ENCODE peak calls at places on chromosomes 1 and 21, in seven cellular contexts. D is ovary, C is OCI-LY7, Y is adrenal gland, O is A673, F is tibial nerve, S is left ventricle myocardium inferior. W is an unnamed sample.

GRCh38 chr1:59332983-59333382 is 36.1 kb downstream of the FGGY start:
- DNase-seq in C (no peak), D (no peak), F (no peak), Y (no peak), O (peak; percentile 6), S (no peak), W (no peak)

GRCh38 chr1:203612932-203613682 is 13.5 kb upstream of the ATP2B4 start:
- DNase-seq in D (no peak), Y (no peak), F (no peak), C (peak; percentile 79), O (no peak), S (no peak), W (no peak)

GRCh38 chr1:228308628-228309547 is 97.7 kb downstream of the TRIM11 start:
- DNase-seq in Y (no peak), F (no peak), C (no peak), D (peak; percentile 20), O (no peak), S (no peak), W (no peak)

GRCh38 chr1:26582836-26583460 is 53.4 kb downstream of the RPS6KA1 start:
- DNase-seq in O (no peak), C (no peak), D (no peak), S (no peak), F (peak; percentile 18), Y (no peak), W (no peak)

GRCh38 chr1:17639703-17640340 is 100.3 kb downstream of the ARHGEF10L start:
- DNase-seq in O (no peak), S (no peak), C (no peak), F (no peak), D (no peak), Y (no peak), W (no peak)

GRCh38 chr1:245409341-245410195 is 254.8 kb downstream of the KIF26B start:
- DNase-seq in S (no peak), O (no peak), C (no peak), D (no peak), Y (peak; percentile 75), F (no peak), W (no peak)

GRCh38 chr1:200917291-200917817 is 22.7 kb downstream of the INAVA start:
- DNase-seq in Y (no peak), O (peak; percentile 37), C (no peak), D (peak; percentile 2), F (no peak), S (peak; percentile 57), W (peak; percentile 14)

GRCh38 chr1:221961532-221962292 is 219.8 kb upstream of the DUSP10 start:
- DNase-seq in S (no peak), C (no peak), O (no peak), F (no peak), Y (no peak), D (no peak), W (no peak)

GRCh38 chr1:207903767-207904166 is 7.2 kb downstream of the CD34 start:
- DNase-seq in Y (no peak), F (no peak), C (no peak), O (no peak), S (no peak), D (no peak), W (no peak)

GRCh38 chr1:147721711-147722110 is 38.7 kb downstream of the GJA5 start:
- DNase-seq in D (no peak), Y (no peak), C (no peak), S (no peak), O (peak; percentile 6), F (no peak), W (no peak)

GRCh38 chr21:42377211-42377950 is 11.0 kb upstream of the TFF1 start:
- DNase-seq in D (no peak), Y (no peak), F (no peak), S (no peak), C (no peak), O (no peak), W (peak; percentile 45)

GRCh38 chr1:220527279-220528048 is 472 bp upstream of the MARK1 start:
- DNase-seq in S (peak; percentile 48), Y (peak; percentile 62), F (no peak), O (peak; percentile 28), C (no peak), D (no peak), W (peak; percentile 67)

GRCh38 chr1:33360367-33360766 is 39.5 kb upstream of the A3GALT2 start:
- DNase-seq in D (no peak), Y (no peak), F (no peak), O (no peak), C (no peak), S (no peak), W (no peak)

GRCh38 chr1:18217398-18218043 is 109.9 kb downstream of the IGSF21 start:
- DNase-seq in Y (peak; percentile 67), S (no peak), F (no peak), C (peak; percentile 67), D (no peak), O (peak; percentile 49), W (no peak)

GRCh38 chr1:159076753-159077656 is at the start of gene AIM2:
- DNase-seq in Y (peak; percentile 61), D (no peak), O (peak; percentile 5), F (no peak), S (no peak), C (peak; percentile 67), W (no peak)

GRCh38 chr1:248165186-248165585 is 9.4 kb upstream of the OR2M2 start:
- DNase-seq in S (no peak), O (no peak), D (no peak), F (no peak), C (no peak), Y (no peak), W (no peak)

GRCh38 chr1:101124405-101124804 is 98.8 kb upstream of the DPH5 start:
- DNase-seq in F (no peak), D (no peak), C (no peak), S (no peak), Y (no peak), O (no peak), W (no peak)

GRCh38 chr1:155080250-155081228 is 1.9 kb downstream of the EFNA3 start:
- DNase-seq in Y (no peak), C (peak; percentile 53), O (peak; percentile 80), S (no peak), D (peak; percentile 54), F (no peak), W (peak; percentile 62)

GRCh38 chr1:155082941-155083541 is 4.4 kb downstream of the EFNA3 start:
- DNase-seq in F (no peak), C (no peak), Y (no peak), D (no peak), S (no peak), O (no peak), W (peak; percentile 62)

GRCh38 chr1:155083865-155084721 is 5.5 kb downstream of the EFNA3 start:
- DNase-seq in O (peak; percentile 71), Y (peak; percentile 80), C (peak; percentile 59), F (no peak), S (no peak), D (peak; percentile 56), W (no peak)

GRCh38 chr1:155081472-155082300 is 3.0 kb downstream of the EFNA3 start:
- DNase-seq in D (no peak), S (no peak), C (no peak), F (no peak), Y (no peak), O (no peak), W (peak; percentile 56)

GRCh38 chr1:155082301-155082940 is 3.8 kb downstream of the EFNA3 start:
- DNase-seq in F (no peak), Y (no peak), D (no peak), C (no peak), O (no peak), S (no peak), W (peak; percentile 61)
- H3K4me1 ChIP-seq in F (peaks cover 79% of the 10 kb centered on the region), Y (peaks cover 39% of the 10 kb centered on the region), D (peaks cover 19% of the 10 kb centered on the region), C (peaks cover 64% of the 10 kb centered on the region), O (peaks cover 55% of the 10 kb centered on the region), S (peaks cover 83% of the 10 kb centered on the region), W (no peaks in the 10 kb centered on the region)

GRCh38 chr1:107831921-107832320 is 133.1 kb downstream of the VAV3 start:
- DNase-seq in D (no peak), Y (no peak), F (no peak), O (no peak), S (no peak), C (no peak), W (no peak)
- H3K4me1 ChIP-seq in D (no peaks in the 10 kb centered on the region), Y (no peaks in the 10 kb centered on the region), F (no peaks in the 10 kb centered on the region), O (no peaks in the 10 kb centered on the region), S (peaks cover 17% of the 10 kb centered on the region), C (peaks cover 26% of the 10 kb centered on the region), W (no peaks in the 10 kb centered on the region)

GRCh38 chr1:31790140-31790539 is 25.7 kb downstream of the SPOCD1 start:
- DNase-seq in C (no peak), Y (no peak), F (no peak), D (peak; percentile 27), S (no peak), O (no peak), W (peak; percentile 50)

GRCh38 chr1:31790641-31791091 is 25.2 kb downstream of the SPOCD1 start:
- DNase-seq in C (no peak), O (no peak), Y (no peak), F (no peak), D (peak; percentile 39), S (no peak), W (peak; percentile 46)

GRCh38 chr1:31792541-31792940 is 23.3 kb downstream of the SPOCD1 start:
- DNase-seq in C (no peak), F (no peak), O (no peak), D (peak; percentile 27), Y (peak; percentile 21), S (no peak), W (peak; percentile 47)

GRCh38 chr1:31792116-31792515 is 23.7 kb downstream of the SPOCD1 start:
- DNase-seq in O (no peak), F (peak; percentile 7), D (peak; percentile 32), C (no peak), Y (peak; percentile 38), S (no peak), W (peak; percentile 53)

DNA sequence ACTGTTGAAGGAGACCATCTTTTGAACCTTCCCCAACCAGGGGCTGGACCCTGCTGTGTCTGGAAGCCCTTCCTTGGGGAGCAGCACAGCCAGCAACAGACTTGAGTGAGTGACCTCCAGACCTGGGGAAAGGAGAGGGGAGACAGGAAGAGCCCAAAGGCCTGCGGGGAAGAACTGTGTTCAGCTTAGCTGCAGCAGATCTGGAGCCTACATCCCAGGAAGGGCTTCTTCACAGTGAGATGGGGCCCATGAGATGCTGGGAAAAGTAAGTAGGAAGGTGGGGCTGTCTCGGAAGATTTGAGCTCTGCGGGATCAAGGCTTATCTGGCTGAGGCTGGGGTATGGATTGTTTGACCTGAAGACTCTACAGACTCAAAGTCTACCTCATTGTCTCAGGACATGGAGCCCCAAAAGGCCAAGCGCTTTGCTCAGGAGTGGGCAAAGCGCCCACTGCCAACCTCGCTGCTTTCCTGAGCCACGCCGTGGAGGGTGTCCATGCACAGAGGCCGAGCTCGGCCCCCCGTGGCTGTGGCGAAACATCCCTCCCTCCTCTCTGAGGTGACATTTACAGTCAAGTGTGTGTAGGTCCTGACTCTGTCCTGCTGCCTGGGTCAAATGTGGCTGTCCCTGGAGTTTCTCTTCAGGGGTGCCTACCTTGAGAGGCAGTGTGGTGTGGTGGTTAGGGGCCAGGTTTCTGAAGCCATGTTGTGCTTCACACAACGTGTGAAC is 24.5 kb downstream of the SPOCD1 start:
- DNase-seq in O (no peak), D (peak; percentile 34), F (no peak), S (no peak), Y (peak; percentile 23), C (no peak), W (peak; percentile 36)
- H3K4me1 ChIP-seq in O (peaks cover 11% of the 10 kb centered on the region), D (no peaks in the 10 kb centered on the region), F (peaks cover 13% of the 10 kb centered on the region), S (peaks cover 16% of the 10 kb centered on the region), Y (no peaks in the 10 kb centered on the region), C (peaks cover 26% of the 10 kb centered on the region), W (peaks cover 9% of the 10 kb centered on the region)

DNA sequence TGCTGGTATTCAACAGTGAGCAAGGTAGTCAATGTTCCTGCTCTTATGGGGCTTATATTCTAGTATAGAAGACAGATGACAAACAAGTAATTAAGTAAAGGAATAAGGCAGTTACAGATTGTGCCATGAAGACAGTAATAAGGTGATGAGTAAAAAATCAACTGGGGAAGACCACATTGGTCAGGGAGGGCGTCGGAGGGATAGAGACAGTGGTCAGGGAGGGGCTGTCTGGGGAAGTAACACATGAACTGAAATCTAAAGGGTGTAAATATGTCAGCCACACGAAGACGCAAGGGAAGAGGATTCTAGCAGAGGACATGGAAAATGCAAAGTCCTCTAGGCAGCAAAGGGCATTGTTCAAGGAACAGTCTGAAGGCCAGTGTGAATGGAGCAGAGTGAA is 10.1 kb downstream of the IL12RB2 start:
- DNase-seq in Y (no peak), D (no peak), F (no peak), O (no peak), C (no peak), S (no peak), W (no peak)
- H3K4me1 ChIP-seq in Y (no peaks in the 10 kb centered on the region), D (no peaks in the 10 kb centered on the region), F (no peaks in the 10 kb centered on the region), O (no peaks in the 10 kb centered on the region), C (no peaks in the 10 kb centered on the region), S (peaks cover 4% of the 10 kb centered on the region), W (no peaks in the 10 kb centered on the region)

W was measured in sigmoid colon.